ENCODE peak calls at places on chromosomes 5 and 9, in four cellular contexts. A is hepatocyte; I is CD4-positive, alpha-beta T cell; N is fibroblast of pulmonary artery. X is an unnamed sample.

GRCh38 chr5:39570418-39571027 is 145.7 kb upstream of the DAB2 start:
- DNase-seq in N (peak), I (no peak), A (peak), X (no peak)

GRCh38 chr5:75510836-75511434 is 494 bp downstream of the CERT1 start:
- DNase-seq in I (peak), N (peak), A (peak), X (peak)

GRCh38 chr5:143036146-143036927 is 266.2 kb downstream of the ARHGAP26 start:
- DNase-seq in N (no peak), A (no peak), I (no peak), X (no peak)

GRCh38 chr5:141734501-141735231 is 52.6 kb upstream of the ARAP3 start:
- DNase-seq in N (peak), A (peak), I (peak), X (no peak)

GRCh38 chr9:114112778-114113585 is 13.9 kb upstream of the KIF12 start:
- DNase-seq in I (no peak), N (peak), A (peak), X (no peak)

GRCh38 chr9:106286249-106286648 is 576.7 kb upstream of the ZNF462 start:
- DNase-seq in N (no peak), A (peak), I (no peak), X (no peak)

GRCh38 chr9:70940605-70941004 is 180.8 kb downstream of the TRPM3 start:
- DNase-seq in N (no peak), A (no peak), I (no peak), X (no peak)

GRCh38 chr5:1021136-1021968 is 12.8 kb downstream of the NKD2 start:
- DNase-seq in A (peak), N (no peak), I (no peak), X (no peak)

GRCh38 chr5:97231025-97231636 is 48.1 kb upstream of the RIOK2 start:
- DNase-seq in A (peak), I (peak), N (peak), X (no peak)

GRCh38 chr9:132401791-132402190 is 4.8 kb downstream of the TTF1 start:
- DNase-seq in N (no peak), A (no peak), I (no peak), X (no peak)

GRCh38 chr5:162128117-162128516 is 60.5 kb downstream of the GABRG2 start:
- DNase-seq in I (no peak), N (no peak), A (no peak), X (no peak)

GRCh38 chr5:172688735-172689572 is 47.9 kb downstream of the NEURL1B start:
- DNase-seq in I (peak), N (peak), A (peak), X (no peak)

GRCh38 chr5:101393795-101394450 is 490.8 kb upstream of the ST8SIA4 start:
- DNase-seq in I (no peak), N (no peak), A (no peak), X (no peak)

GRCh38 chr9:129437626-129438323 is 183.1 kb downstream of the C9orf50 start:
- DNase-seq in A (no peak), N (no peak), I (no peak), X (no peak)

DNA sequence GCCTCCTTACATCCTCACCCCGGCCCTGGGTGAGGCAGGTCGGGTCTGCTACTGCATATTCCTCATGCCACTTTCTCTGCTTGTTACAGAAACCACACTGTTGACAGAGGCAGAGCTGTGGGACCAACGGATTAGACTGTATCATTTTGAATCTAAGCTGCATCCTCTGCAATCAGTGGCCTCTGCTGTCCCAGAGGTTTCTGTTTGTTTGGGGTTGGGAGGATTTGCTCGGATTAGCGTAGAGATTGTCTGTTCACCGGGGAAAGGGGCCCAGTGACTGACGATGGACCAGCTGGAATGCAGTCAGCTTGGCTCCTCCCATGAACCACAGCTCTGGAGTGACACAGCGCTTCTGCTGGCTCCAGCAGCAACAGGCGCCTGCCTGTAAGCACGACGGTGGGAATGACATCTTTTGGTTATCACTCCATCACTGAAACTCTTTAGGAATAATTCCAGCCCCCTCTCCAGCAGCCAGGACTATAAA is 37.3 kb upstream of the ADRA1B start:
- DNase-seq in N (peak), A (peak), I (no peak), X (no peak)
- TF ChIP-seq CTCF in N (peak), A (no peak), I (no peak), X (no peak)

GRCh38 chr9:19171271-19171670 is 44.0 kb upstream of the PLIN2 start:
- DNase-seq in A (no peak), I (no peak), N (no peak), X (no peak)

GRCh38 chr9:19173598-19174125 is 46.4 kb upstream of the PLIN2 start:
- DNase-seq in N (no peak), A (no peak), I (no peak), X (no peak)

GRCh38 chr9:19174127-19174921 is 47.0 kb upstream of the PLIN2 start:
- DNase-seq in N (peak), A (peak), I (no peak), X (peak)
- TF ChIP-seq CTCF in N (peak), A (peak), I (peak), X (peak)

DNA sequence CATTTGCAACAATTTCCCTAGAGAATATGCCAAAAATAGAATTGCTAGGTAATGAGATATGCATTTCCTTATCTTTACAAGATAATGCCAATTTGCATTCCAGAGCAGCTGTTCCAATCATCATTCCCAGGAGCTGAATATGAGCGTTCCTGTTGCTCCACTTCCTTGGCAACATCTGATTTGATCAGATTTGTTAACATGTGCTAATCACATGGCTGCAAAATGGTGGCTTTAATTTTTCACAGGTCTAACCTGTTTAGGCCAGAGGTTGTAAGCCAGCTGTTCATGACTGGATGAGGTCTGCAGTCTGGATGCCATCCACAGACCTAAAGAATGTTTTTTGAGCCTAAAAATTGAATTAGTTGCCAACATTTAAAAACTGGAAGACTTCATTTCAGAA is 220.7 kb upstream of the IL12B start:
- DNase-seq in I (no peak), A (no peak), N (no peak), X (no peak)
- TF ChIP-seq CTCF in I (no peak), A (no peak), N (no peak), X (no peak)

DNA sequence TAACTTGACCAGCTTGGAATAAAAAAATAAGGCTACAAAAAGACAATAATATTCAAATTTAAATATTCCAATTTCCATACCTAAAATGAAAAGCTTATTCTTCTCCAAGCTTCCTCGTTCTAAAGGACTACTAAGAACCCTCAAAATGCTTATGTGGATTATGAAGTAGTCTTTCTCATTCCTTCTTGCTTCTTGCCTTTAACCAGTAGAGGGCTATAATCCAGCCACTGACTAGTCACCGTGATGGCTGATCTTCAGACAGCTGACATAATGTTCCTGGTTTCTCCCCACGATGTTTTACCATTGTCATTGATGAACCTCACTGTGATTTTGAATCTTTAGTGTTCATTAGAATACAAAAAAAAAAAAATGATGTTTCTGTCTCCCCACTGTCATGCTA is 515.3 kb downstream of the TLE1 start:
- DNase-seq in A (no peak), I (no peak), N (no peak), X (no peak)
- TF ChIP-seq CTCF in A (no peak), I (no peak), N (no peak), X (no peak)